ENCODE peak calls at places on chromosome X, in four cellular contexts. H is endothelial cell; S is stimulated activated CD4-positive, alpha-beta T cell treated with anti-CD3 and anti-CD28 coated beads, Interleukin-1b, Interleukin-23, amount 100 ng/mL, for 1 hour; F is activated naive CD4-positive, alpha-beta T cell treated with Interleukin-2 at 50 U/mL for 16 hours. N is an unnamed sample.

GRCh38 chrX:40964633-40965586 is 120.3 kb upstream of the USP9X start:
- DNase-seq in S (no peak), F (no peak), H (no peak), N (no peak)

GRCh38 chrX:139973290-139973689 is 8.0 kb upstream of the CXorf66 start:
- DNase-seq in F (no peak), S (no peak), H (no peak), N (no peak)

GRCh38 chrX:41334866-41335589 is 1.1 kb downstream of the DDX3X start:
- DNase-seq in S (peak; percentile 21), H (peak; percentile 59), F (peak; percentile 62), N (no peak)

GRCh38 chrX:39983715-39984114 is 114.0 kb downstream of the BCOR start:
- DNase-seq in F (no peak), H (no peak), S (no peak), N (no peak)

GRCh38 chrX:154607370-154607769 is 11.7 kb downstream of the CTAG1B start:
- DNase-seq in F (no peak), H (no peak), S (no peak), N (no peak)

GRCh38 chrX:45110494-45110893 is 90.2 kb downstream of the DIPK2B start:
- DNase-seq in S (no peak), H (no peak), F (no peak), N (no peak)

GRCh38 chrX:1449581-1450149 is 3.0 kb downstream of the ASMTL start:
- DNase-seq in H (no peak), S (no peak), F (no peak), N (no peak)

GRCh38 chrX:153953892-153954617 is 9.6 kb upstream of the RENBP start:
- DNase-seq in H (no peak), F (no peak), S (no peak), N (no peak)

GRCh38 chrX:40267334-40268118 is 169.8 kb upstream of the BCOR start:
- DNase-seq in H (no peak), F (no peak), S (no peak), N (no peak)

N was measured in esophagus squamous epithelium.